ENCODE peak calls at places on chromosomes 1 and 21, in five cellular contexts. V is fibroblast of pulmonary artery, H is tibial artery, I is epithelial cell of esophagus, Z is AG04450. T is an unnamed sample.

GRCh38 chr1:154741747-154742495 is 128.2 kb downstream of the KCNN3 start:
- DNase-seq in Z (no peak), I (no peak), V (peak), H (no peak), T (no peak)

GRCh38 chr1:169528214-169529067 is 42.7 kb upstream of the SLC19A2 start:
- DNase-seq in V (no peak), Z (no peak), I (peak), H (no peak), T (no peak)

GRCh38 chr1:228022571-228023293 is 15.9 kb downstream of the WNT3A start:
- DNase-seq in Z (no peak), V (no peak), I (no peak), H (peak), T (no peak)

GRCh38 chr1:244319283-244320132 is 132.2 kb downstream of the ADSS2 start:
- DNase-seq in Z (peak), V (peak), H (no peak), I (peak), T (no peak)

GRCh38 chr1:228765543-228765942 is 30.3 kb downstream of the RHOU start:
- DNase-seq in Z (no peak), H (no peak), V (no peak), I (no peak), T (no peak)

GRCh38 chr1:30524840-30525617 is 198.4 kb downstream of the MATN1 start:
- DNase-seq in Z (no peak), V (no peak), I (no peak), H (no peak), T (no peak)

GRCh38 chr1:171653796-171654704 is 1.6 kb upstream of the MYOC start:
- DNase-seq in H (no peak), Z (no peak), V (peak), I (no peak), T (no peak)

GRCh38 chr1:2561446-2561845 is 5.3 kb downstream of the TNFRSF14 start:
- DNase-seq in Z (no peak), I (no peak), V (no peak), H (no peak), T (no peak)

GRCh38 chr1:209491496-209491895 is 92.0 kb upstream of the CAMK1G start:
- DNase-seq in V (no peak), Z (no peak), H (no peak), I (no peak), T (no peak)

GRCh38 chr1:2978691-2979190 is 42.5 kb upstream of the ACTRT2 start:
- DNase-seq in H (no peak), I (no peak), V (no peak), Z (no peak), T (no peak)

GRCh38 chr1:155761746-155762400 is 73.0 kb downstream of the DAP3 start:
- DNase-seq in I (no peak), Z (no peak), V (peak), H (no peak), T (no peak)

GRCh38 chr1:7752512-7753417 is 18.3 kb upstream of the VAMP3 start:
- DNase-seq in I (peak), Z (peak), H (peak), V (peak), T (peak)
- TF ChIP-seq CTCF in I (peak), Z (peak), H (peak), V (peak), T (peak)

DNA sequence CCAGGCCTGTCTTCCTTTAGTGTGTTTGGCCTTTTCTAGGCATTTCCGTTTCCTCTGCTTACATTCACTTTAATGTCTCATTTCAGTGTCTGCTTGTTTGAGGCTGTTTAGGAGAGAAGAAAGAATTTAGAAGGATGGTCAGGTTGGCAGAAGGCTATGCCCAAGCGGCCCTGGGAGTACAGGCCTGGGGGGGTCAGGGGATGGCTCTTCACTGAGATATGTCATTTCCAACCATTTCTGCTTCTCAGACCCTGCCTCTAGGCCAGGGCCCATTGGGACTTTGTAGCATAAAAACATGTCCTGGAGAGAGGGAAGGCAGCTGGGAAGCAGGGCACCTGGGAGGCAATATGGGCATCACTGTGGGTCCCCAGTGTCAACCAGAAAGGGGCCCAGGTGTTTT is 86.0 kb downstream of the DDX20 start:
- DNase-seq in I (no peak), V (no peak), Z (no peak), H (no peak), T (no peak)
- TF ChIP-seq CTCF in I (no peak), V (no peak), Z (no peak), H (no peak), T (no peak)

DNA sequence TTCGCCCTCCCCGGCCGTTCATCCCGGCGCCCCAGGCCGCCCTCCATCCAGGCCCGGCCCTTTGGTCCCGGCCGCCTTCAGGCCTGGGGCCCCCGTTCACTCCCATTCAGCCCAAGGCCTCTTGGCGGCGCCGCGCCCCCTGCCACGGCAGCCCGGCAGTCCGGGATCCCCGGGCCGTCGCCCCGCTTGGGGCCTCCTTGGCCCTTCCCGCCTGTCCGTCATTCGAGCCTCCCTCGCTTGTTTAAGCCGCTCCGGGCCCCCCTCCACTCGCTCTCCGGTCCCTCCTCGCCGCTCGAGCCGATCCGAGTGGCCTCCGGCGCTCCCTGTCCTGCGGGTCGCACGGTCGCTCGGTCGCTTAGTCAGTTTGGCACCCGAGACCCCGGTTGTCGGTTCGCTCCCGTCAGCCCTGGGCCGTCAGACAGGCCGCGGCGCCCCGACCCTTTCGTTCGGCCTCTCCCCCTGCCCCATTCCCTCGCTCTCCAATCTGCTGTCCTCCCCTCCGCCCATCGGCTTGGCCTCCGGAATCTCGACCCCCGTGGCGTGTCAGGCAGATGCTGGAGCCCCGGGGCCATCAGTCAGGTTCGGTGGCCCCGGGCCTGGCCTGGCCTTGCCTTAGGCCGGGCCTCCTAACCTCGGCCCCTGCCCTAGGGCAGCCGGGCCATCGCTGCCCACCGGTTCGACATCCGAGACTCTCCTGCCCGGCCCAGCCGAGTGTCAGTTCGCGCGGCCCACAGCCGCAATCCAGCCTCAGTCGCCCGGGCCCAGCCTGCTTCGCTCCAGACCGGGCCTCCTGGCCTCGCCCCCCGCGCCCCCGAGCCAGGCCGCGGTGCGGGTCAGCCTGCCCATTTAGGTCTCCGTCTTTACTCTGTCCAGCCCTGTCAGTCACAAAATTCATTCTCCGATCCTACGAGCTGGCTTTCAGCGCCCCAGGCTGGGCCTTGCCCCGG is 1.1 kb downstream of the LRRC41 start:
- DNase-seq in Z (no peak), I (peak), V (peak), H (peak), T (no peak)
- TF ChIP-seq CTCF in Z (peak), I (no peak), V (no peak), H (no peak), T (no peak)

DNA sequence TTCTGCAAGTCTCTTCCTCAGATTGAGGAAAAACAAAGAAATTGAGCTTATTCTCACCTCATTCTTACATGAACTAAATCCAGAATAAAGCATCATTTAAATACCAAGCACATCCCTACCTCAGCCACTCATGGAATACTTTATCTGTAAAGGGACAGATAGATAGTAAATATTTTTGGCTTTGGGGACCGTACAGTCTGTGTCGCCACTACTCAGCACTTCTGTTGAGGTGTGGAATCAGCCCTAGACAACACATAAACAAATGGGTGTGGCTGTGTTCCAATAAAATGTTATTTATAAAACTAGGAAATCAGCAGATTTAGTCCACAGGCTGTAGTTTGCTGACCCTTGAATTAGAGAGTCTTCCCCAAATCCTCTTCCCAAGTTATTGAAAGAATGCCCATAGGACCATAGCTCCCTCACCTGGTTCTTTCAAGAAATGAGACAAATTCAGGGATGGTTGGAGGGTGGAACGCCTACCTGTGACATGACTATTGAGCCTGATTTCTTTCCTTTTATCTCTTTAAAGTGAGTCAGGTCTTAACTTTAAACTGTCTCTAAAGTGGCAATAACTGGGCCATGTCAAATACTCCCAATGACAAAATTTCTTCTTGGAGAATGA is 878.5 kb downstream of the USP25 start:
- DNase-seq in H (no peak), I (peak), V (peak), Z (no peak), T (no peak)
- TF ChIP-seq CTCF in H (no peak), I (peak), V (peak), Z (peak), T (no peak)

GRCh38 chr1:247681288-247681897 is 1.9 kb upstream of the OR13G1 start:
- DNase-seq in H (peak), I (peak), V (peak), Z (no peak), T (no peak)
- TF ChIP-seq CTCF in H (no peak), I (peak), V (peak), Z (peak), T (peak)